ENCODE peak calls at places on chromosomes 1 and 21, in six cellular contexts. One of them, this sample, is unnamed.

GRCh38 chr1:223556414-223557124 is 108.9 kb downstream of the CAPN8 start:
- DNase-seq in effector CD8-positive, alpha-beta T cell: no peak
- DNase-seq in Panc1: peak
- DNase-seq in renal cortical epithelial cell: peak
- DNase-seq in IMR-90: peak
- DNase-seq in fibroblast of pulmonary artery: peak
- DNase-seq in this sample: no peak

GRCh38 chr1:161330346-161330745 is 16.2 kb downstream of the SDHC start:
- DNase-seq in effector CD8-positive, alpha-beta T cell: no peak
- DNase-seq in IMR-90: no peak
- DNase-seq in Panc1: no peak
- DNase-seq in fibroblast of pulmonary artery: no peak
- DNase-seq in renal cortical epithelial cell: no peak
- DNase-seq in this sample: no peak

GRCh38 chr21:42174173-42174572 is 44.8 kb upstream of the ABCG1 start:
- DNase-seq in fibroblast of pulmonary artery: no peak
- DNase-seq in Panc1: no peak
- DNase-seq in effector CD8-positive, alpha-beta T cell: no peak
- DNase-seq in IMR-90: no peak
- DNase-seq in renal cortical epithelial cell: no peak
- DNase-seq in this sample: no peak

GRCh38 chr1:59703226-59703917 is 111.4 kb upstream of the HOOK1 start:
- DNase-seq in Panc1: no peak
- DNase-seq in renal cortical epithelial cell: peak
- DNase-seq in effector CD8-positive, alpha-beta T cell: no peak
- DNase-seq in IMR-90: no peak
- DNase-seq in fibroblast of pulmonary artery: peak
- DNase-seq in this sample: no peak

GRCh38 chr21:31182231-31183129 is 144.2 kb upstream of the KRTAP19-8 start:
- DNase-seq in renal cortical epithelial cell: no peak
- DNase-seq in effector CD8-positive, alpha-beta T cell: peak
- DNase-seq in Panc1: no peak
- DNase-seq in IMR-90: no peak
- DNase-seq in fibroblast of pulmonary artery: no peak
- DNase-seq in this sample: peak

GRCh38 chr1:12220890-12221289 is 8.9 kb upstream of the VPS13D start:
- DNase-seq in fibroblast of pulmonary artery: peak
- DNase-seq in Panc1: no peak
- DNase-seq in IMR-90: no peak
- DNase-seq in renal cortical epithelial cell: no peak
- DNase-seq in effector CD8-positive, alpha-beta T cell: no peak
- DNase-seq in this sample: no peak

GRCh38 chr1:38246955-38247952 is 200.7 kb upstream of the POU3F1 start:
- DNase-seq in renal cortical epithelial cell: peak
- DNase-seq in effector CD8-positive, alpha-beta T cell: no peak
- DNase-seq in fibroblast of pulmonary artery: no peak
- DNase-seq in Panc1: no peak
- DNase-seq in IMR-90: peak
- DNase-seq in this sample: no peak

GRCh38 chr1:109425391-109425790 is 857 bp downstream of the PSMA5 start:
- DNase-seq in IMR-90: peak
- DNase-seq in effector CD8-positive, alpha-beta T cell: no peak
- DNase-seq in renal cortical epithelial cell: peak
- DNase-seq in Panc1: no peak
- DNase-seq in fibroblast of pulmonary artery: peak
- DNase-seq in this sample: no peak

GRCh38 chr1:217747156-217747769 is 116.1 kb downstream of the SPATA17 start:
- DNase-seq in IMR-90: peak
- DNase-seq in Panc1: peak
- DNase-seq in effector CD8-positive, alpha-beta T cell: no peak
- DNase-seq in fibroblast of pulmonary artery: peak
- DNase-seq in renal cortical epithelial cell: peak
- DNase-seq in this sample: no peak

GRCh38 chr1:98920441-98921110 is 84.1 kb downstream of the PLPPR5 start:
- DNase-seq in IMR-90: peak
- DNase-seq in effector CD8-positive, alpha-beta T cell: no peak
- DNase-seq in renal cortical epithelial cell: peak
- DNase-seq in Panc1: no peak
- DNase-seq in fibroblast of pulmonary artery: peak
- DNase-seq in this sample: no peak

This sample was measured in stimulated activated naive CD4-positive, alpha-beta T cell.